ENCODE peak calls at places on chromosome 11, in four cellular contexts. Y is K562, L is H1, H is GM12878. G is an unnamed sample.

GRCh38 chr11:94776351-94777321 is 8.5 kb downstream of the AMOTL1 start:
- DNase-seq in L (no peak), Y (no peak), H (no peak), G (no peak)

GRCh38 chr11:93225642-93226041 is 27.9 kb upstream of the SLC36A4 start:
- DNase-seq in L (no peak), H (no peak), Y (no peak), G (peak; percentile 46)

GRCh38 chr11:119181677-119182412 is 3.4 kb upstream of the NHERF4 start:
- DNase-seq in Y (no peak), H (no peak), L (no peak), G (no peak)

GRCh38 chr11:130024356-130024755 is 21.7 kb upstream of the PRDM10 start:
- DNase-seq in L (no peak), Y (no peak), H (no peak), G (no peak)

GRCh38 chr11:124844664-124845079 is 20.6 kb upstream of the ROBO3 start:
- DNase-seq in L (no peak), Y (no peak), H (no peak), G (peak; percentile 16)

GRCh38 chr11:7032692-7033091 is 12.4 kb downstream of the NLRP14 start:
- DNase-seq in Y (no peak), L (no peak), H (no peak), G (no peak)

GRCh38 chr11:96254087-96254486 is 88.9 kb downstream of the MAML2 start:
- DNase-seq in H (peak; percentile 91), Y (no peak), L (no peak), G (no peak)

GRCh38 chr11:66112041-66112491 is 42.0 kb downstream of the PACS1 start:
- DNase-seq in L (no peak), Y (no peak), H (no peak), G (no peak)

GRCh38 chr11:72436667-72437066 is 2.3 kb upstream of the CLPB start:
- DNase-seq in Y (no peak), L (no peak), H (no peak), G (no peak)

GRCh38 chr11:70916321-70916720 is 336.1 kb downstream of the SHANK2 start:
- DNase-seq in L (no peak), H (no peak), Y (no peak), G (no peak)

GRCh38 chr11:63978551-63979235 is 4.3 kb downstream of the COX8A start:
- DNase-seq in H (no peak), L (no peak), Y (no peak), G (no peak)

GRCh38 chr11:68003846-68004550 is at the start of gene UNC93B1:
- DNase-seq in Y (peak; percentile 92), H (peak; percentile 57), L (peak; percentile 84), G (peak; percentile 97)

GRCh38 chr11:87445002-87445401 is 407.3 kb downstream of the TMEM135 start:
- DNase-seq in H (no peak), L (no peak), Y (no peak), G (no peak)

GRCh38 chr11:44275241-44275640 is 34.7 kb downstream of the ALX4 start:
- DNase-seq in H (no peak), L (no peak), Y (no peak), G (no peak)

GRCh38 chr11:18772211-18772610 is 19.4 kb downstream of the PTPN5 start:
- DNase-seq in Y (no peak), L (no peak), H (no peak), G (no peak)

GRCh38 chr11:65489706-65490310 is 9.0 kb upstream of the MALAT1 start:
- DNase-seq in Y (no peak), L (no peak), H (no peak), G (no peak)

GRCh38 chr11:102171101-102171500 is 60.9 kb downstream of the YAP1 start:
- DNase-seq in H (no peak), L (no peak), Y (no peak), G (no peak)

GRCh38 chr11:124586247-124586860 is 16.6 kb downstream of the OR8A1 start:
- DNase-seq in L (peak; percentile 66), Y (peak; percentile 46), H (no peak), G (peak; percentile 32)

GRCh38 chr11:119195680-119196079 is 10.4 kb downstream of the NHERF4 start:
- DNase-seq in Y (peak; percentile 58), L (peak; percentile 92), H (no peak), G (peak; percentile 50)

GRCh38 chr11:19524171-19524671 is 188.4 kb upstream of the NAV2 start:
- DNase-seq in H (no peak), Y (no peak), L (no peak), G (no peak)

GRCh38 chr11:1875093-1875785 is 16.5 kb downstream of the PRR33 start:
- DNase-seq in Y (no peak), L (no peak), H (no peak), G (peak; percentile 30)

GRCh38 chr11:121482231-121483129 is 29.7 kb upstream of the SORL1-AS1 start:
- DNase-seq in H (peak; percentile 93), L (no peak), Y (no peak), G (no peak)

GRCh38 chr11:120054016-120054752 is 83.7 kb downstream of the TRIM29 start:
- DNase-seq in L (no peak), Y (no peak), H (no peak), G (no peak)

GRCh38 chr11:76673164-76674142 is 2.9 kb upstream of the LRRC32 start:
- DNase-seq in H (no peak), L (no peak), Y (no peak), G (no peak)
- TF ChIP-seq NRF1 in H (no peak), L (no peak), Y (no peak), G (no peak)

GRCh38 chr11:74694136-74694535 is 37.1 kb downstream of the CHRDL2 start:
- DNase-seq in Y (no peak), L (no peak), H (no peak), G (no peak)
- TF ChIP-seq NRF1 in Y (no peak), L (no peak), H (no peak), G (no peak)

DNA sequence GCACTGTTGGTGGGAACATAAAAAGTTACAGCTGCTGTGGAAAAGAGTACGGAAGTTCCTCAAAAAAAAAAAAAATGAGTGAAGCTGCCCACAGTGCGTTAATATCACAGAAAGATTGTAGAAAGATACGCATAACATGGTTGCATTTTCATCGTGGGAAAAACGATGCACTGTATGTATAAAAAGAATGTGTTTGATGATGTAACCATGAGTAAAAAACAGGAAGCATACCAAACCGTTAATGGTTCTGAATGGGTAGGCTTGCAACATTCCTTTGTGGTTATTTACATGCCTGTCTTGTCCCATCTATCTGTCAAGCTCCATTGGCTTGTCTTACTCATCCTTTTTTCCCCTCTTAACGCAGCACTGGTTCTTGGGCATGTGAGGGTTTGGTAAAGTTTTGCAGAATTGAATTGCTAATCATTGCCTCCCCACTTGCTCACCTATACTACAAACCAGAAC is 33.8 kb upstream of the DKK3 start:
- DNase-seq in Y (no peak), H (no peak), L (no peak), G (no peak)
- TF ChIP-seq NRF1 in Y (no peak), H (no peak), L (no peak), G (no peak)

DNA sequence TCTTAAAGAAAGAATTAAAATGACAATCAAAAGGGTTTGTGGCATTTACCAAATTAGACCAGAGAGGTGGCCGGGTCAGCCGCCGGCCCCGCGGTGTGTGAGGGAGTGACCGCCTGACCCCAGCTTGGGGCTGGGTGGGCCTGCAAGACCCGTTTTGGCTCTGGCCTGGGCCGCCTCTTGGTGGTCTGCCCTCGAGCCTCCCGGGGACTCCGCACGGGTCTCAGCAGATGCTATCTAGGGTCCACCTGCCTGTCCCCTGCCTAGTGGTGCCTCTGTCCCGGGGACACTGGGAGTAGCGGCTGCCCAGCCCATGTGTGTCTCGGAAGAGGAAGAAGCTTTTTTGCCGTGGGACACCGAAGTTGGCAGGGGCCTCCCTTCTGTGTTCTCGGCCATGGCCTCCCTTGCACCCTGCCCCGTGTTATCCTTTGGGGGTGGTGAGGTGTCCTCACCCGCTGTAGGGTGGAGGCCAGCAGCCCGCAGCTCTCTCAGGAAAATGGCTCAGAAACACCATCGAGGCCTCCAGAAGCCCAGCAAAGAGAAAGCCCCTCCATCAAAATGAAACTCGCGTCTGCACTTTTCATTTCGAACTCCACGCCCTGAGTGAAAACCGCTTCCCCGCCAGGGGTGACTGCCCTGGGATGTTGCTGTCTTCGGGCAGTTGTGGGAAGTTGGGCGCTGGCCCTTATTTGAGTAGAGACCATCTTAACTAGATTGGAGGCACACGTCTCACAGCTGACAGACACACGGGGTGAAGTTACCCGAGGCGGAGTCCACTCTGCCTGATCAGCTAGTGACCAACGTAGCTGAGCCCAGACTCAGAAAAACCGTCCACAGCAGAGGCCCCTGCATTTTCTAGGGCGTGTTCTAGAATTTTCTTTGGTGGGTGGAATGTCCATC is 8.0 kb downstream of the CCND1 start:
- DNase-seq in L (no peak), Y (no peak), H (no peak), G (no peak)
- TF ChIP-seq NRF1 in L (no peak), Y (no peak), H (no peak), G (no peak)

DNA sequence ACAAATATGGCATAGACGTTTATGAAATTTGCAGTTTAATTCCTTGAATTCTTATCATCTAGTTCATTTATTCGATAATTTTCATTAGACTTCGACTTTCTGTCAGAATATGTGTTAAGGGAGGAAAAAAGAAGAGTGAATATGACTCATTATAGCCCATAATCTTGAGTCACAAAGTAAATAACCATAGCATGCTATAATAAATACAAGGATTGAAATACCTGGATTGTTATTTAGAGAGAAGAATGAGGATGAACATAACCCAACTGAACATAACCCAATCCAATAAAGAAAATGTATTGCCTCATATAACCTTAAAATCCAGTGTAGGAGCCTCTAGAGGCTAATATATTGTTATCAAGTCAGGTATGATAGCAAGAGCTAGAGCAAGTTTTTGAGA is 1858.3 kb upstream of the RAG2 start:
- DNase-seq in L (no peak), H (no peak), Y (no peak), G (no peak)
- TF ChIP-seq NRF1 in L (no peak), H (no peak), Y (no peak), G (no peak)

GRCh38 chr11:114273071-114273470 is 23.1 kb upstream of the NNMT start:
- DNase-seq in L (no peak), Y (no peak), H (no peak), G (no peak)
- TF ChIP-seq NRF1 in L (no peak), Y (no peak), H (no peak), G (no peak)

DNA sequence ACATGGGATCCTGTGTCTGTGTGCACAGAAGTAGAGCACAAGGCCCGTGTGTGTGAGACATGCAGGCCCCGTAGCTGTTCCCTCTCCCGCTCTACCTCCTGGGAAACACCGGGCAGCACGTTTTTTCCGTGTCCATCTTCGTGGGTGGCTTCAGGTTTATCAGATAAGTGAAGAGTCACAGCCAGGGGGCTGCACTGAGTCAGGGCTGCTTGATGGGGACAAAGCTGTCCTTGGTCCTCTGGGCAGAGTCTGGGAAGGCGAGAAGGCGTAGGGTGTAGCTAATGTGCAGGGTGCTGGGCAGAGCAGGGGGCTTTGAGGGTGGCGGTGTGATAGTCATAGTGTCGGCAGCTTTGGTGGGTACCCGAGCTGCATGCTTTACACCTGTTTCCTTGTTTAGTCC is 23.7 kb downstream of the INCENP start:
- DNase-seq in H (no peak), Y (no peak), L (no peak), G (peak; percentile 10)
- TF ChIP-seq NRF1 in H (no peak), Y (no peak), L (no peak), G (no peak)

DNA sequence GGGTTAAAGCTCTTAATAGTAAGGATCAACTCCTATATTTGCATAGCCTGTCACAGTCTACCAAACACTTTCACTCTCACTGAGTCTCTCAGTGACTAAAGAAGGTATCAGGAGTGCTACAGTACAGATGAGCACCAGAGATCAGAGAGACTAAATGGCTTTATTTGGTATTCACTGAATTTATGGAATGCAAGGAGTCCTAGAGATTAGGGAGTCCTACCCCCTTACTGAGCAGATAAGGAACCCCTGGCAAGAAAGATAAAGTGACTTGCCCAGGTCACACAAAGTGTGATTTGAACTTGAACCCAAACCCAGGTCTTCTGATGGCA is 396.4 kb upstream of the CCDC90B start:
- DNase-seq in H (no peak), Y (no peak), L (no peak), G (no peak)
- TF ChIP-seq NRF1 in H (no peak), Y (no peak), L (no peak), G (no peak)

G was measured in SK-N-SH.